ENCODE peak calls at places on chromosomes 2 and 18, in four cellular contexts. D is T-cell, Y is activated T-cell treated with anti-CD3 and anti-CD28 coated beads for 24 hours, I is cardiac septum. U is an unnamed sample.
A peak's percentile ranks its signal among the peaks of the same experiment; 100 is the strongest.

GRCh38 chr18:25144835-25145234 is 207.1 kb downstream of the ZNF521 start:
- DNase-seq in D (no peak), Y (no peak), I (no peak), U (no peak)

GRCh38 chr2:36433311-36434217 is 78.0 kb downstream of the CRIM1 start:
- DNase-seq in D (no peak), Y (no peak), I (no peak), U (no peak)

GRCh38 chr2:6827516-6828298 is 38.0 kb downstream of the CMPK2 start:
- DNase-seq in D (no peak), Y (no peak), I (no peak), U (no peak)

GRCh38 chr2:137975280-137976271 is 11.3 kb downstream of the HNMT start:
- DNase-seq in D (no peak), Y (no peak), I (no peak), U (no peak)

GRCh38 chr18:79857082-79857661 is 59.4 kb downstream of the KCNG2 start:
- DNase-seq in D (no peak), Y (no peak), I (peak; percentile 33), U (peak; percentile 17)

GRCh38 chr2:218024336-218024735 is 21.5 kb upstream of the TNS1 start:
- DNase-seq in D (no peak), Y (no peak), I (peak; percentile 78), U (peak; percentile 68)

GRCh38 chr2:105344704-105345345 is 7.5 kb downstream of the C2orf49 start:
- DNase-seq in D (no peak), Y (no peak), I (no peak), U (no peak)

GRCh38 chr18:59268722-59269562 is 4.3 kb downstream of the RAX start:
- DNase-seq in D (no peak), Y (no peak), I (no peak), U (no peak)

U was measured in coronary artery.